ENCODE peak calls at places on chromosomes 2 and 18, in five cellular contexts. X is neural progenitor cell; L is transverse colon; A is ascending aorta; U is CD8-positive, alpha-beta T cell. J is an unnamed sample.

GRCh38 chr2:54559593-54560145 is 103.5 kb downstream of the SPTBN1 start:
- DNase-seq in U (no peak), X (peak), L (peak), A (no peak), J (no peak)

GRCh38 chr2:237128026-237128703 is 42.5 kb downstream of the COPS8 start:
- DNase-seq in U (no peak), X (peak), A (peak), L (peak), J (peak)

GRCh38 chr2:40797115-40797514 is 345.2 kb upstream of the SLC8A1 start:
- DNase-seq in L (no peak), X (no peak), U (no peak), A (no peak), J (no peak)

GRCh38 chr2:218060122-218060521 is 8.9 kb upstream of the RUFY4 start:
- DNase-seq in X (no peak), L (no peak), U (no peak), A (no peak), J (no peak)

GRCh38 chr2:57981369-57981768 is 65.2 kb upstream of the VRK2 start:
- DNase-seq in A (no peak), L (no peak), X (no peak), U (no peak), J (no peak)

GRCh38 chr18:11178951-11179549 is 29.7 kb upstream of the PIEZO2 start:
- DNase-seq in U (no peak), X (no peak), A (peak), L (no peak), J (no peak)

GRCh38 chr18:7094432-7094831 is 23.2 kb downstream of the LAMA1 start:
- DNase-seq in L (no peak), X (no peak), A (no peak), U (no peak), J (no peak)

GRCh38 chr2:140274891-140275290 is 1494.7 kb upstream of the NXPH2 start:
- DNase-seq in L (no peak), A (no peak), X (no peak), U (no peak), J (no peak)

GRCh38 chr18:32048507-32049091 is 30.0 kb downstream of the RNF125 start:
- DNase-seq in A (peak), U (no peak), X (no peak), L (peak), J (no peak)

GRCh38 chr2:145685323-145686050 is 1165.6 kb upstream of the ZEB2 start:
- DNase-seq in X (no peak), A (no peak), U (no peak), L (no peak), J (no peak)

GRCh38 chr18:12882416-12882815 is 1.6 kb downstream of the PTPN2 start:
- DNase-seq in A (no peak), X (no peak), L (no peak), U (no peak), J (no peak)

GRCh38 chr2:133581027-133581760 is 12.9 kb upstream of the NCKAP5 start:
- DNase-seq in X (no peak), A (no peak), L (no peak), U (no peak), J (no peak)

GRCh38 chr2:181117176-181117925 is 136.9 kb downstream of the UBE2E3 start:
- DNase-seq in U (no peak), L (no peak), A (no peak), X (no peak), J (no peak)

GRCh38 chr2:233476651-233477547 is 89.7 kb downstream of the USP40 start:
- DNase-seq in X (no peak), U (peak), L (no peak), A (no peak), J (no peak)

GRCh38 chr2:1590611-1591460 is 153.5 kb downstream of the PXDN start:
- DNase-seq in X (peak), U (no peak), A (peak), L (no peak), J (no peak)

GRCh38 chr2:234290671-234291070 is 206.2 kb downstream of the ARL4C start:
- DNase-seq in U (peak), L (peak), A (peak), X (no peak), J (no peak)

GRCh38 chr2:118878531-118879149 is 31.2 kb upstream of the EN1 start:
- DNase-seq in L (no peak), U (no peak), A (peak), X (no peak), J (no peak)

GRCh38 chr2:180983468-180984388 is 3.3 kb downstream of the UBE2E3 start:
- DNase-seq in L (peak), X (peak), U (peak), A (no peak), J (no peak)

GRCh38 chr2:228613133-228613532 is 431.6 kb upstream of the SPHKAP start:
- DNase-seq in A (no peak), L (no peak), U (no peak), X (no peak), J (no peak)

GRCh38 chr2:85669549-85669948 is 1.6 kb upstream of the SFTPB start:
- DNase-seq in U (no peak), A (peak), X (no peak), L (no peak), J (no peak)

GRCh38 chr2:237625216-237625705 is 2.1 kb upstream of the LRRFIP1 start:
- DNase-seq in L (peak), A (no peak), X (no peak), U (no peak), J (no peak)

GRCh38 chr2:235489897-235490296 is 3.9 kb upstream of the AGAP1 start:
- DNase-seq in L (no peak), A (no peak), U (no peak), X (no peak), J (no peak)

GRCh38 chr2:194289712-194290346 is 1367.2 kb upstream of the SLC39A10 start:
- DNase-seq in U (no peak), L (no peak), X (no peak), A (no peak), J (no peak)

GRCh38 chr2:185782223-185782769 is 43.7 kb downstream of the FSIP2 start:
- DNase-seq in X (no peak), L (no peak), A (no peak), U (no peak), J (no peak)

GRCh38 chr2:3805120-3805519 is 101.7 kb downstream of the DCDC2C start:
- DNase-seq in X (peak), U (no peak), A (no peak), L (no peak), J (no peak)

GRCh38 chr2:46179037-46179621 is 118.1 kb upstream of the EPAS1 start:
- DNase-seq in X (no peak), L (peak), A (peak), U (peak), J (no peak)

GRCh38 chr2:216348909-216349308 is 23.4 kb downstream of the MARCHF4 start:
- DNase-seq in U (no peak), L (no peak), A (no peak), X (no peak), J (no peak)

GRCh38 chr18:14074187-14074586 is 58.0 kb downstream of the ZNF519 start:
- DNase-seq in X (peak), U (no peak), L (no peak), A (no peak), J (no peak)

GRCh38 chr2:229090231-229090630 is 180.9 kb downstream of the PID1 start:
- DNase-seq in X (no peak), U (no peak), A (no peak), L (peak), J (no peak)

GRCh38 chr2:173079141-173079540 is 3.5 kb downstream of the MAP3K20 start:
- DNase-seq in L (no peak), U (no peak), A (no peak), X (no peak), J (no peak)

GRCh38 chr2:173075781-173076556 is at the start of gene MAP3K20:
- DNase-seq in A (peak), U (peak), L (peak), X (peak), J (peak)

GRCh38 chr2:173076557-173077345 is 1.1 kb downstream of the MAP3K20 start:
- DNase-seq in A (peak), U (no peak), L (peak), X (peak), J (no peak)

GRCh38 chr2:173077506-173078177 is 2.0 kb downstream of the MAP3K20 start:
- DNase-seq in A (no peak), U (no peak), X (no peak), L (no peak), J (no peak)

GRCh38 chr2:173079968-173080860 is 4.6 kb downstream of the MAP3K20 start:
- DNase-seq in A (no peak), U (no peak), L (no peak), X (no peak), J (no peak)
- H3K27ac ChIP-seq in A (no peak), U (no peak), L (peak), X (no peak), J (no peak)

GRCh38 chr2:239304533-239305221 is 96.1 kb downstream of the HDAC4 start:
- DNase-seq in A (peak), L (peak), U (no peak), X (no peak), J (no peak)
- H3K27ac ChIP-seq in A (no peak), L (peak), U (no peak), X (peak), J (no peak)

GRCh38 chr18:50986360-50987087 is 18.7 kb downstream of the ELAC1 start:
- DNase-seq in U (no peak), X (no peak), L (no peak), A (no peak), J (no peak)
- H3K27ac ChIP-seq in U (no peak), X (no peak), L (no peak), A (peak), J (no peak)

DNA sequence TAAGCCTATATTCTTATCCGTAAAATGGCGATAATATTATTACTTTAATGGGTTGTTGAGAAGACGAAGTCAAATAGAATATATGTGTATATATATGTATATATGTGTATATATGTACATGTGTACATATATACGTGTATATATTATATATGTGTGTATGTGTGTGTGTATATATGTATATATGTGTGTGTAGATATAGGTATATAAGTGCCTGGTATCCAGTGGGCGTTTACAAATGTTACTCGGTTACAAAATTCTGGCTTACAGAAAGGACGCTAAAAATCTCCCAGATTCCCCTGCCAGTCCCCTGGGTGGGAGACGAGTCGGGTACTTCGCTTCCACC is 295 bp upstream of the MTX2 start:
- DNase-seq in L (no peak), A (no peak), U (no peak), X (no peak), J (no peak)
- H3K27ac ChIP-seq in L (peak), A (peak), U (no peak), X (no peak), J (peak)

GRCh38 chr2:61759718-61760117 is 94.1 kb downstream of the FAM161A start:
- DNase-seq in L (no peak), U (no peak), A (no peak), X (no peak), J (no peak)

GRCh38 chr2:61758159-61758558 is 95.7 kb downstream of the FAM161A start:
- DNase-seq in X (no peak), L (no peak), A (no peak), U (no peak), J (no peak)

GRCh38 chr2:61762292-61762691 is 91.6 kb downstream of the FAM161A start:
- DNase-seq in L (no peak), U (no peak), A (no peak), X (no peak), J (no peak)

GRCh38 chr2:61763605-61764034 is 90.2 kb downstream of the FAM161A start:
- DNase-seq in L (peak), U (no peak), X (peak), A (peak), J (peak)

DNA sequence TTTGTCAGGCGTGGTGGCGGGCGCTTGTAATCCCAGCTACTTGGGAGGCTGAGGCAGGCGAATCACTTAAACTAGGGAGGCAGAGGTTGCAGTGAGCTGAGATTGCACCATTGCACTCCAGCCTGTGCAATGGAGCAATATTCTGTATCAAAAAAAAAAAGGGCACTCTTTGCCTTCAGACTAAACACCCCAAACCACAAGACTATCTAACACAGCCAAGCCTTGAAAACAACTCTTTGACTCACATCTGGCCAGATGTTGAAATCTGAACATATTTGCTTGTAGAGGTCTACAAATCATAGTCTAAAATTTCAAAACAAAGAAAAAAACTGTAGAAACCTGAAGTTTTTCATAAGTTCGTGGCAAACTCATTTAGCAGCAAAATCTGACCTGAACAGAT is 94.9 kb downstream of the FAM161A start:
- DNase-seq in X (no peak), U (no peak), A (no peak), L (no peak), J (no peak)
- H3K27ac ChIP-seq in X (no peak), U (no peak), A (no peak), L (no peak), J (no peak)

J was measured in caudate nucleus.